ENCODE peak calls at places on chromosomes 13 and 19, in eight cellular contexts. Y is foreskin fibroblast, Q is AG04450, B is AG10803, P is hepatocyte, I is astrocyte of the spinal cord, N is stomach, O is neural crest cell. U is an unnamed sample.

GRCh38 chr13:91409661-91410060 is 11.2 kb downstream of the GPC5 start:
- DNase-seq in B (no peak), N (no peak), Y (no peak), O (no peak), I (no peak), P (no peak), Q (no peak), U (no peak)

GRCh38 chr13:70173236-70173959 is 65.1 kb upstream of the KLHL1 start:
- DNase-seq in N (no peak), Y (no peak), P (no peak), B (no peak), I (peak; percentile 8), O (no peak), Q (no peak), U (no peak)

GRCh38 chr19:13398780-13399726 is 107.2 kb downstream of the CACNA1A start:
- DNase-seq in Y (peak; percentile 97), I (peak; percentile 93), N (no peak), Q (peak; percentile 75), O (no peak), B (peak; percentile 86), P (no peak), U (peak; percentile 92)

GRCh38 chr19:50567882-50568281 is 353 bp downstream of the LRRC4B start:
- DNase-seq in I (no peak), B (no peak), O (no peak), Y (no peak), N (no peak), Q (no peak), P (no peak), U (no peak)

GRCh38 chr13:76161143-76161542 is 525.0 kb downstream of the LMO7 start:
- DNase-seq in O (no peak), B (no peak), N (no peak), I (no peak), P (no peak), Q (no peak), Y (no peak), U (no peak)

GRCh38 chr13:44504146-44504545 is 72.0 kb downstream of the TSC22D1 start:
- DNase-seq in Y (no peak), Q (no peak), B (no peak), I (no peak), O (no peak), P (no peak), N (no peak), U (no peak)

GRCh38 chr19:41540041-41540695 is 35.8 kb upstream of the CEACAM21 start:
- DNase-seq in Q (no peak), B (peak; percentile 20), Y (no peak), N (no peak), P (no peak), O (no peak), I (no peak), U (no peak)

GRCh38 chr13:108947551-108948030 is 318.2 kb downstream of the MYO16 start:
- DNase-seq in B (peak; percentile 97), I (peak; percentile 54), Y (peak; percentile 92), P (no peak), N (no peak), Q (no peak), O (no peak), U (no peak)

GRCh38 chr19:13890136-13890535 is 13.2 kb downstream of the NANOS3 start:
- DNase-seq in B (no peak), Y (no peak), Q (no peak), N (no peak), P (no peak), O (no peak), I (no peak), U (no peak)

GRCh38 chr19:55912916-55913315 is 19.2 kb downstream of the NLRP13 start:
- DNase-seq in N (no peak), I (no peak), Q (no peak), P (no peak), B (no peak), O (no peak), Y (no peak), U (no peak)

GRCh38 chr13:29887030-29887557 is 36.7 kb upstream of the UBL3 start:
- DNase-seq in I (no peak), N (no peak), O (no peak), P (no peak), B (no peak), Y (no peak), Q (no peak), U (no peak)

GRCh38 chr13:29923554-29924481 is 73.4 kb upstream of the UBL3 start:
- DNase-seq in O (no peak), I (peak; percentile 99), Y (peak; percentile 95), P (peak; percentile 95), Q (peak; percentile 95), B (peak; percentile 99), N (peak; percentile 94), U (peak; percentile 97)

GRCh38 chr13:32195713-32196112 is 119.5 kb downstream of the ZAR1L start:
- DNase-seq in B (no peak), Y (no peak), O (no peak), I (no peak), P (no peak), N (no peak), Q (no peak), U (no peak)

DNA sequence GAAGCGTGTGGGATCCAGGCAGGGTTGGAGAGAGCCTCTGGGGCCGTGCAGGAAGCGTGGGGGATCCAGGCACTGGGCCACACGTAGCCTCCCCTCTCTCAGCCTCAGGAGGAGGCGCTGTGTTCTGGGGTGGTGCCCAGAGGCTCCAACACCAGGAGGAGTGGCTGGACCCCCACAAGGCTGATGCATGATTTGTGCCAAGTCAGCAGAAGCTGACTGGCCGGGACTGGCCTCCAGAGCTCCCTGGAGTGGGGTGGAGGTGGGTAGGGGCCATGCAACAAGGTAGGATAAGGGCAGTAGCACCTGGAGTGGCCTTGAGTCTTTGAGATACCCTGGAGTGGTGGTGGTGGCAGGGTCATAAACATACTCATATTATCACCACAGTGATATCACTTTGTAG is 75.3 kb downstream of the ERICH6B start:
- DNase-seq in Q (no peak), N (no peak), O (no peak), B (no peak), Y (no peak), I (no peak), P (no peak), U (no peak)
- TF ChIP-seq CTCF in Q (no peak), N (no peak), O (no peak), B (no peak), Y (no peak), I (no peak), P (no peak), U (no peak)

DNA sequence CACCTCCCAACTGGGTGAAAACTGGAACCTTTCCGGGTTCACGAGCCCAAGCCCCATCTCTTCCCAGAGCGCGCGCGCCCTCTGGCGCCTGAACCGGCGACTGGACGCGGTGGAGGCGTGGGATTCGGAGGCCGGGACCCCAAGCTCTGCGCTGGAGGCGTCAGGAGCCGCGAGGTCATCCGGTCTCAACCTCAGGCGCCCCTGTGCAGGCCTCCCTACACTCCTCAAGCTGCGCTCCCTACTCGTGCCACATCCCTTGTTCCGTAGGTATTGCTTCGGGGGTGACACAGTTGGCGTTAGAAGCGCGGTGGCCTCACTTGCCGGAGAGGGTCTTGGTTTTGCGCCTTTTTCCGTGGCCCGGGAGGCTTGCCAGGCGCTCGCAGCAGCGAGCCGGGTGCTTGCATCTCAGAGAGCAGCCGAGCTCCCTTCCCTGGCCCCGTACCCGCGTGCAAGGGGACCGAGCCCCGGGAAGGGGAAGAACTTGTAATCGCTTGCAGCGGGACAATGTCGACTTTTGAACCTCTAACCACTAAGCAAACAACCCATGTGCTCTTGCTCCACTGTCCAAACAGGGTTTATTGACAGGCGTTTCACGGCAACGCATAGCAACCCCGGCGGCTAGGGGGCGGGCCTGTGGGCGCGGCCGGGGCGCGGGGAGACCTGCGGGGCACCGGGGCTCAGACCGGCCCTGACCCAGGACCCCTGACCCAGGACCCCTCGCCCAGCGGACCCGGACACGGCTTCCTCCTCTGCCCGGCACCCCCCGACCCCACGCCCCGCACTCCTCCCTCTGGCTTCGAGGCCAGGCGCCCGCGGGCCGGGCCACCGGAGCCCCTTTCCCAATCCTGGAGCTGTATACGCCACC is 8.5 kb downstream of the CDX2 start:
- DNase-seq in Y (peak; percentile 28), I (no peak), O (peak; percentile 61), Q (no peak), N (peak; percentile 81), P (peak; percentile 88), B (peak; percentile 12), U (peak; percentile 62)
- TF ChIP-seq CTCF in Y (no peak), I (peak; percentile 37), O (peak; percentile 68), Q (peak; percentile 29), N (no peak), P (peak; percentile 61), B (peak; percentile 28), U (peak; percentile 52)

DNA sequence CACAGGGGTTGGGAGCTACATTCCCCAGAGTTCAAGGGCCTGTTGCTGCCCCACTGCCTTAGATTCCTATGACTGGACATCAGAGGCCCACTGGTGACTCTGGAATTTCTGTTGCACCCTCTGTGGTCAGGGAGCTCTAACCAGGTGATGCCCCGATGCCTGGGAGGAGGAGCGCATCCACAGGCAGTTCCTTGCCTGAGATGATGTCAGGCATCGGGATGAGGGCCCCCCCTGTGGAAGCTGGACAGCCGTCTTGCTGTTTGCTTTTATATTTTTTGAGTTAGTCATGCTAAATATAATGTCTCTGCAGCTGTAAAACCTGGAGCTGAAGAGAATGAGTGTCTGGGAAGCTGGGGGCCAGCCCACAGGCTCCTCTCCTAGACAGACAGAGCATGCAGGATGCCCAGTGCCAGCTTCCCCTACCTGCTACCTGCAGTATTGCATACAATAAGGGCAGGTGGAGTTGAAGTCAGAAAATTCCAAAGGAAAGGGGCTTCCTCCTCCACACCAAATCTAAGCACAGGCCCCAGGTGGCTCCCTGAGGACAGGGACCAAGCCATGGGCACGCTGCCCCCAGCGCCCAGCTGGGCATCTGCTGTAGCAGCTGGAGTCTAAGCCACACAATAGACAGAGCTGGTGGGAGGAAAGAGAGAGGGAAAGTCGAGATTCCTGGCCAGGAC is 16.2 kb downstream of the COL4A2 start:
- DNase-seq in I (peak; percentile 96), B (peak; percentile 89), Q (peak; percentile 81), N (no peak), O (no peak), Y (peak; percentile 74), P (no peak), U (no peak)
- TF ChIP-seq CTCF in I (peak; percentile 29), B (peak; percentile 5), Q (peak; percentile 34), N (no peak), O (no peak), Y (no peak), P (no peak), U (no peak)

GRCh38 chr19:45468159-45468651 is 409 bp downstream of the FOSB start:
- DNase-seq in Y (peak; percentile 57), I (no peak), B (peak; percentile 24), N (peak; percentile 35), O (peak; percentile 19), Q (no peak), P (peak; percentile 57), U (peak; percentile 47)
- TF ChIP-seq CTCF in Y (no peak), I (no peak), B (peak; percentile 13), N (no peak), O (no peak), Q (peak; percentile 16), P (no peak), U (no peak)

DNA sequence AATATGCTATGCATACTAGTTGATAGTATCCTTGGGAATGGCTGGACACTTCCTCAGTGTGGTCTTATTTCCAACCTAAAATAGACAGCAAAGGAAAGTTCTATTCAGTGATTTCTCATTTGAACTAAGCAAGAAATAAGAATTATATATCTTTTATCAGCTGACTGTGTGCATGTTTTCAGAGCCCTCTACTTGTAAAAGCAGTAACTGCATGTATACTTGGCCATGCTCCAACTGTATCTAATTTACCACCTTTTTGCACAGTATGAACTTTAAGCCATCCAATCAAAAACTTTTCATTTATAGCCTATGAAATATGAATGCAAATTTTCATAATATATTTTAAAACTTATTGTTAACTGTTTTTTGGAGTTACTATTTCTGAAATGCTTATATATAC is 136.4 kb upstream of the PCDH9 start:
- DNase-seq in P (peak; percentile 22), Y (peak; percentile 52), O (no peak), Q (no peak), N (no peak), B (peak; percentile 5), I (peak; percentile 29), U (peak; percentile 26)
- TF ChIP-seq CTCF in P (no peak), Y (peak; percentile 5), O (peak; percentile 29), Q (peak; percentile 33), N (no peak), B (peak; percentile 21), I (peak; percentile 26), U (peak; percentile 7)